ENCODE peak calls at places on chromosome 4, in six cellular contexts. F, S, B, H, Z and K are unnamed samples.

GRCh38 chr4:38675167-38676121 is 11.4 kb downstream of the KLF3 start:
- DNase-seq in S (peak; percentile 78), Z (no peak), B (peak; percentile 92), F (peak; percentile 87), H (no peak), K (peak; percentile 52)

GRCh38 chr4:7844247-7844991 is 95.2 kb downstream of the AFAP1 start:
- DNase-seq in H (peak; percentile 50), Z (no peak), S (peak; percentile 95), F (peak; percentile 44), B (peak; percentile 89), K (peak; percentile 4)

GRCh38 chr4:83947811-83948210 is 411.9 kb downstream of the GPAT3 start:
- DNase-seq in B (no peak), H (no peak), F (no peak), Z (no peak), S (no peak), K (no peak)

GRCh38 chr4:99052902-99053301 is 35.7 kb downstream of the ADH5 start:
- DNase-seq in B (no peak), H (no peak), Z (no peak), F (no peak), S (no peak), K (no peak)

GRCh38 chr4:87003266-87003665 is 68.5 kb downstream of the AFF1 start:
- DNase-seq in F (no peak), Z (no peak), B (no peak), H (no peak), S (no peak), K (no peak)

GRCh38 chr4:5280845-5281244 is 229.6 kb downstream of the STK32B start:
- DNase-seq in B (no peak), S (no peak), Z (no peak), F (no peak), H (no peak), K (no peak)

GRCh38 chr4:54063737-54064316 is 578 bp downstream of the CHIC2 start:
- DNase-seq in H (no peak), S (no peak), F (peak; percentile 31), B (no peak), Z (no peak), K (no peak)

GRCh38 chr4:48970471-48970921 is 15.6 kb upstream of the CWH43 start:
- DNase-seq in S (peak; percentile 54), F (no peak), Z (no peak), H (no peak), B (peak; percentile 50), K (no peak)

GRCh38 chr4:42488554-42488953 is 91.3 kb downstream of the SHISA3 start:
- DNase-seq in F (no peak), H (no peak), B (no peak), S (no peak), Z (no peak), K (no peak)

GRCh38 chr4:40046311-40046980 is 10.2 kb upstream of the N4BP2 start:
- DNase-seq in F (no peak), Z (no peak), H (no peak), B (peak; percentile 93), S (peak; percentile 8), K (peak; percentile 81)

GRCh38 chr4:6924361-6924779 is 14.7 kb downstream of the TBC1D14 start:
- DNase-seq in F (no peak), H (no peak), Z (no peak), S (no peak), B (no peak), K (no peak)

GRCh38 chr4:114082348-114082747 is 102.9 kb upstream of the ARSJ start:
- DNase-seq in H (no peak), Z (no peak), B (no peak), F (no peak), S (no peak), K (no peak)

GRCh38 chr4:147773261-147774184 is 41.6 kb downstream of the ARHGAP10 start:
- DNase-seq in B (peak; percentile 72), H (no peak), Z (no peak), S (peak; percentile 33), F (no peak), K (no peak)

GRCh38 chr4:83546796-83547195 is 10.9 kb downstream of the GPAT3 start:
- DNase-seq in Z (no peak), H (no peak), F (no peak), B (no peak), S (no peak), K (no peak)

GRCh38 chr4:113444386-113444785 is 317.2 kb downstream of the CAMK2D start:
- DNase-seq in F (no peak), Z (no peak), S (peak; percentile 65), B (peak; percentile 57), H (no peak), K (no peak)

GRCh38 chr4:67346654-67347053 is 198.6 kb downstream of the CENPC start:
- DNase-seq in H (no peak), Z (no peak), F (no peak), B (no peak), S (no peak), K (no peak)

GRCh38 chr4:173014113-173014558 is 154.5 kb upstream of the GALNT7 start:
- DNase-seq in Z (no peak), B (peak; percentile 82), H (no peak), F (no peak), S (peak; percentile 37), K (no peak)

GRCh38 chr4:87679449-87680169 is 29.5 kb downstream of the DMP1 start:
- DNase-seq in H (peak; percentile 19), F (peak; percentile 49), B (peak; percentile 88), S (peak; percentile 28), Z (no peak), K (no peak)

GRCh38 chr4:16843831-16844508 is 54.5 kb downstream of the LDB2 start:
- DNase-seq in B (peak; percentile 89), H (no peak), F (no peak), S (peak; percentile 62), Z (no peak), K (no peak)

GRCh38 chr4:109803924-109804571 is 2.2 kb upstream of the CFI start:
- DNase-seq in F (peak; percentile 51), Z (no peak), B (peak; percentile 79), H (no peak), S (peak; percentile 46), K (peak; percentile 34)

GRCh38 chr4:111296466-111296865 is 673.6 kb upstream of the PITX2 start:
- DNase-seq in S (no peak), H (no peak), F (no peak), B (no peak), Z (no peak), K (no peak)

GRCh38 chr4:7771056-7771455 is 168.6 kb downstream of the AFAP1 start:
- DNase-seq in B (no peak), F (no peak), Z (peak; percentile 23), S (no peak), H (no peak), K (no peak)

GRCh38 chr4:125486354-125486753 is 171.6 kb downstream of the FAT4 start:
- DNase-seq in S (no peak), Z (no peak), F (no peak), B (no peak), H (no peak), K (no peak)

GRCh38 chr4:38753021-38753806 is 29.6 kb downstream of the TLR10 start:
- DNase-seq in F (no peak), H (peak; percentile 93), B (peak; percentile 99), Z (peak; percentile 80), S (peak; percentile 96), K (no peak)

GRCh38 chr4:174305961-174306360 is 22.2 kb downstream of the CEP44 start:
- DNase-seq in S (no peak), B (no peak), H (no peak), F (no peak), Z (no peak), K (peak; percentile 89)

GRCh38 chr4:145511913-145512522 is 30.4 kb downstream of the SMAD1 start:
- DNase-seq in H (no peak), F (peak; percentile 20), S (peak; percentile 22), Z (no peak), B (peak; percentile 50), K (no peak)

DNA sequence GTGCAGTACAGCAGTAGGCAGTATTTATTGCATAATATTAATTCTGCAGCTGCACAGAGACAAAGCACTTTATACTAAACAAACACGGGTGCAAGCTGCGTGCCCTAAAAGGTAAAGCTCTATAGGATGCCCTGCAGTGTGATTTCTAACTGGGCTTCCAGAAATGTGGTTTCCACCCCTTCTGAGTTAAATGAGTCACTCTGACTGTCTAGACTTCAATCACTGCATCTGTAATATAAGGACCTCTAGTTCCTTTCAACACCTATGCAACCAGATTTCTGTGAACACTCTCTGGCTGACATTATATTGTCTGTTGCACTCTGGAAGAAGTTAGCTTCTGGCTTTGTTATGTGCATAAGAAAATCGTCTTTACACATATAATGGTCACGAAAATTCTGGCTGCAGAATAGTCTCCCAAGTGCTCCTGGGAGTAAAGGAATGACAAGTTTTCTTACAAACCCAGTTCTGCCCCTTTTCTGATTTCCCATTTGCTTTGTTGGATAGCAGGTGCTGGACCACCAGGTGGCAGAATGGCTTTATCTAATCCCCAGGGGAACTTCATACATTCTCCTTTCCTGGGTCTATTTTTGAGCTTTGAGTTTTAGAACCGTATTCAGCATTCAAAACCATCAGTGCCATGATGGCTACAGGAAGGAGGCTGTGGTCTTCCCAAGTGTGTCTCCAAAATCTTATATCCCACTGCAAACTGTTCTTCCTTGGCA is 842.2 kb downstream of the STIM2 start:
- DNase-seq in S (no peak), Z (no peak), F (peak; percentile 37), H (no peak), B (peak; percentile 12), K (no peak)
- TF ChIP-seq CTCF in S (peak; percentile 76), Z (peak; percentile 56), F (peak; percentile 58), H (peak; percentile 41), B (peak; percentile 27), K (peak; percentile 49)

GRCh38 chr4:185224597-185224996 is 15.2 kb downstream of the SNX25 start:
- DNase-seq in F (no peak), S (no peak), H (no peak), Z (no peak), B (peak; percentile 18), K (no peak)
- TF ChIP-seq CTCF in F (peak; percentile 19), S (peak; percentile 58), H (no peak), Z (no peak), B (peak; percentile 38), K (no peak)

GRCh38 chr4:11428701-11429571 is at the start of gene HS3ST1:
- DNase-seq in B (peak; percentile 45), S (no peak), H (peak; percentile 48), F (peak; percentile 89), Z (peak; percentile 85), K (peak; percentile 87)
- TF ChIP-seq CTCF in B (peak; percentile 48), S (no peak), H (peak; percentile 69), F (peak; percentile 71), Z (peak; percentile 91), K (peak; percentile 87)

GRCh38 chr4:47945930-47946726 is 31.7 kb upstream of the NFXL1 start:
- DNase-seq in Z (no peak), H (no peak), F (no peak), B (peak; percentile 9), S (no peak), K (no peak)
- TF ChIP-seq CTCF in Z (no peak), H (peak; percentile 12), F (no peak), B (peak; percentile 44), S (peak; percentile 39), K (no peak)

GRCh38 chr4:115113382-115114106 is at the start of gene NDST4:
- DNase-seq in H (peak; percentile 45), B (peak; percentile 85), F (no peak), Z (no peak), S (no peak), K (peak; percentile 38)
- TF ChIP-seq CTCF in H (no peak), B (peak; percentile 14), F (no peak), Z (no peak), S (no peak), K (no peak)